ENCODE peak calls at places on chromosomes 3 and 15, in nine cellular contexts. F, N, K, V, L, Y, U, M and D are unnamed samples.

GRCh38 chr3:112627419-112627818 is 13.5 kb downstream of the CCDC80 start:
- DNase-seq in F (no peak), N (no peak), K (no peak), V (no peak), L (no peak), Y (no peak), U (no peak), M (no peak), D (no peak)

GRCh38 chr15:75107905-75108838 is 84.8 kb downstream of the PPCDC start:
- DNase-seq in F (peak; percentile 81), N (peak; percentile 97), K (no peak), V (peak; percentile 47), L (no peak), Y (peak; percentile 70), U (peak; percentile 80), M (no peak), D (peak; percentile 94)

GRCh38 chr3:6425289-6425820 is 435.6 kb upstream of the GRM7 start:
- DNase-seq in F (no peak), N (no peak), K (no peak), V (no peak), L (no peak), Y (no peak), U (no peak), M (no peak), D (no peak)

GRCh38 chr3:114566162-114566755 is 272.4 kb downstream of the TIGIT start:
- DNase-seq in F (no peak), N (peak; percentile 26), K (no peak), V (no peak), L (no peak), Y (no peak), U (no peak), M (no peak), D (no peak)

GRCh38 chr15:36458406-36458805 is 121.0 kb upstream of the CDIN1 start:
- DNase-seq in F (peak; percentile 30), N (no peak), K (no peak), V (no peak), L (no peak), Y (no peak), U (no peak), M (no peak), D (no peak)

GRCh38 chr3:71444028-71444860 is 139.3 kb downstream of the FOXP1 start:
- DNase-seq in F (peak; percentile 98), N (peak; percentile 73), K (no peak), V (peak; percentile 49), L (no peak), Y (peak; percentile 64), U (peak; percentile 67), M (no peak), D (peak; percentile 82)

GRCh38 chr3:58173029-58173669 is 37.6 kb downstream of the DNASE1L3 start:
- DNase-seq in F (no peak), N (no peak), K (no peak), V (no peak), L (no peak), Y (no peak), U (no peak), M (no peak), D (no peak)

GRCh38 chr3:23805881-23806321 is at the start of gene UBE2E1:
- DNase-seq in F (peak; percentile 66), N (peak; percentile 72), K (peak; percentile 94), V (peak; percentile 73), L (peak; percentile 84), Y (peak; percentile 76), U (no peak), M (no peak), D (peak; percentile 81)

GRCh38 chr3:71310595-71311319 is 272.8 kb downstream of the FOXP1 start:
- DNase-seq in F (peak; percentile 16), N (peak; percentile 57), K (no peak), V (no peak), L (no peak), Y (peak; percentile 14), U (no peak), M (no peak), D (no peak)

GRCh38 chr3:32684029-32684799 is 774 bp upstream of the CNOT10 start:
- DNase-seq in F (no peak), N (no peak), K (no peak), V (no peak), L (no peak), Y (no peak), U (no peak), M (no peak), D (no peak)

GRCh38 chr3:32685604-32686185 is 707 bp downstream of the CNOT10 start:
- DNase-seq in F (peak; percentile 29), N (peak; percentile 25), K (no peak), V (no peak), L (no peak), Y (no peak), U (peak; percentile 5), M (no peak), D (no peak)

GRCh38 chr3:32681811-32682210 is 3.2 kb upstream of the CNOT10 start:
- DNase-seq in F (peak; percentile 61), N (no peak), K (no peak), V (no peak), L (no peak), Y (no peak), U (peak; percentile 5), M (no peak), D (no peak)

GRCh38 chr3:32686713-32687112 is 1.7 kb downstream of the CNOT10 start:
- DNase-seq in F (peak; percentile 31), N (no peak), K (no peak), V (no peak), L (no peak), Y (no peak), U (no peak), M (no peak), D (no peak)

DNA sequence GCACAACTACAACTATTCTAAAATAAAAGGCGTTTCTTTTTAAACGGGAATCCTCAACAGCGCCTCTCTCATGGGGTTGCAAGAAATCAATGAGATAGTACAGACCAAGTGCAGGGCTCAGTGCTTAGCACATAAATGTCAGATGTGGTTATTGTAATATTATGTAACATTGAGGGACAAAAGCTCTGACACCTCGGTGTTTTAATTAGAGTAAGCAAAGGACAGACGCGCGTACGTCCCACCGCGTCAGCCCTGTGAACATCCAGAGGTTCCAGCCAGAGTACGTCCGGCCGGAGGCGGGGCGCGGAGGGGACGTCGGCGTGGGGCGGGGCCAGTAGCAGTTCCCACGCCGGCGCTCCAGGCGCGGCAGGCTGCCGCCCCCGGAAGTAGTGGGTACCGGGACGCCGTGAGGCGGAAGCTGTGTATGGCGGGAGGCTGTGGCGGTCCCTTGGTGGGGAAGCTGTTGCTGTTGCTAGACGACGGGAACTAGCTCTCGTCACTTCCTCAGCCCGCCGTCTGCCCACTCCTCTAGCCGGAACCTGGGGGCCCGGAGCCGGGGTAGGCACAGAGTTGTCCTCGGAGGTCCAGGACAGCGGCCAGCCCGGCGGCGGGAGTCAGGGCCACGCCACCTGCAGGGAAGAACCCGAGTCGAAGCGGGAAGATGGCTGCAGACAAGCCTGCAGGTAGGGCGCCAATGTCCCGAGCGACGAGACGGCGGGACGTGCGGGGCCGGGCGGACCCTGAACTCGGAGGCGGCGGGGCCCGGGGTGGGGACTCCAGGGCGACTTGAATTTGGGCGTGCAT is at the start of gene CNOT10:
- DNase-seq in F (peak; percentile 96), N (peak; percentile 90), K (peak; percentile 98), V (peak; percentile 95), L (peak; percentile 97), Y (peak; percentile 97), U (peak; percentile 84), M (peak; percentile 74), D (peak; percentile 96)
- TF ChIP-seq CTCF in F (peak; percentile 10), N (no peak), K (no peak), V (no peak), L (no peak), Y (peak; percentile 26), U (peak; percentile 14), M (no peak), D (peak; percentile 6)

DNA sequence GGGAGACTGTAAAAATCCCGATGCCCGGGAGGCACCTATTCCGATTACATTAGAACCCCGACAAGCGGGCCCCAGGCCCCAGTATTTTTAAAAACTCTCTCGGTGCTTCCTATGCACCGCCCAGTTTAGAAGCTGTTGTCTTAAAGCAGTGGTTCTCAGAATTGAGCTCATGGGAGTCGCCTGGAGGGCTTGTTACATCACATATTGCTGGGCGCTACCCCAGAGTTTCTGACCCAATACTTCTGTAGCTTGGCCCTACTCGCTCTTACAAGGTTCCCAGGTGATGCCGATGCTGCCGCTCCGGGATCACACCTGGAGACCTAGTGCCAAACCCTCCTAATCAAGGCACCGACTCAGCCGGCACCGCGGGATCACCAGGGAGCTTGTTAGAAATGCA is 35.2 kb downstream of the CPN2 start:
- DNase-seq in F (peak; percentile 60), N (peak; percentile 58), K (no peak), V (no peak), L (no peak), Y (no peak), U (peak; percentile 34), M (no peak), D (no peak)
- TF ChIP-seq CTCF in F (no peak), N (no peak), K (no peak), V (no peak), L (no peak), Y (no peak), U (peak; percentile 61), M (no peak), D (peak; percentile 67)

DNA sequence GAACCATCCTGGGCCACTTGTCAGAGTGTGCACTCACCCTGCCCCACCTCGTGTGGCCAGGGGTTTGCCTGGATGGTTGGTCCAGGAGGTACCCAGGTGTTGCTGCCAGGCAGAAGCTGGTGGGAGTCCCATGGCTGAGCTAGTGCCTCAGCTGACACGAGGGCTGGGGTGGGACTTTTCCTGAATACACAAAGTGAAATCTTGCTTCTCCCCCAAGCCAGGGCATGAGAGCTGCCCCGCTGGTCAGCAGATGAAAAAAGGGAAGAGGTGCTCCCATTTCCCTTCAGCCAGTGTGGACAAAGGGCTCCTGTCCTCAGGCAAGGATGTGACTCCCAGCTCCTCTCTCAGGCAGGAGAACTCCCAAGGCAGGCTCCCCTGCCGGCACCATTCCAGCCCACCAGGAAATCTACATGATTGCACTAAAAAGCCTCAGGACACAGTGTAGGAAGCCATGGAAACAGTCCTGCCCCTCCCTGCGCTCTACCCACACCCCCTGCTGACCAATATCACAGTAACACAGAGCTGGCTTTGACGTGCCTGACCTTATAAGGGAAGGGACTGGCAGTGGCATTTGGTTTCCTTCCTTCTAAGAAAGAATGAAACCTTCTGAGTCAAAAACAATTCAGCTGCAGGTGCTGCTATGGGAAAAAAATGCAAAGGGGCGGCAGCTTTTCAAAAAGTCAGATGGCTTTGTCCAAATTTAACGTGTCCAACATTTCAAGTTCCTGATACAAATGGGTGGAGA is 33.9 kb downstream of the MYO5C start:
- DNase-seq in F (peak; percentile 77), N (peak; percentile 88), K (peak; percentile 92), V (peak; percentile 65), L (peak; percentile 83), Y (peak; percentile 61), U (peak; percentile 86), M (no peak), D (no peak)
- TF ChIP-seq CTCF in F (no peak), N (peak; percentile 18), K (no peak), V (no peak), L (no peak), Y (no peak), U (no peak), M (no peak), D (peak; percentile 12)

DNA sequence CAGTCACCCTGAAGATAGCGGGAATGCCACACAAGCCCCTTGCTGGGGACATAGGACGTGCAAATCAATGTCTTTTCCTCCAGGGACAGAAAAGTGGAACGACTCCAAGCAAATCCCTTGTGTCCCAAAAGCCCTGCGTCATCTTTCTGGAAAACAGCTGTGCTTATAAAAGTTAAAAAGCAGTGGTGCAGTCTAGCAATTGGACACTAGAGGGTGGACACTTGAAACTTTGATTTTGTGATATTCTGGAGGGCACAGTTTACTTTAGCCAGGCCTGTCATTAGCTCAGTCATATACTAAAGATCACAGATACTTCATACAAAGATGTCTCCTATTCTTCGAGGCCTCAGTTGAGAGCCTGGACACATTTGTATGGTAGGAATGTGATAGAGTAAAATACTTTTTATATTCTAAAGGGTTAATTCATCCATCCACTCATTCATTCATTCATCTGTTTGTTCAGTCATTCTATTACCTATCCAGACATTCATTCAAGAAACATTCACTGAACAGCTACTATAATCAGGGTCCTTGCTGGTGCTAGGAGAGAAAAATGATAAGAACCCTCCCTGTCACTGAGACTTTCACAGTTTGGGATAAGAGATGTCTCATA is 63.8 kb upstream of the ANKRD34C start:
- DNase-seq in F (peak; percentile 5), N (peak; percentile 53), K (no peak), V (no peak), L (no peak), Y (no peak), U (peak; percentile 36), M (no peak), D (no peak)
- TF ChIP-seq CTCF in F (peak; percentile 40), N (peak; percentile 55), K (no peak), V (no peak), L (peak; percentile 57), Y (no peak), U (peak; percentile 33), M (no peak), D (no peak)